ENCODE peak calls at places on chromosomes 11 and 22, in four cellular contexts. B is cardiac muscle cell; R is effector memory CD4-positive, alpha-beta T cell; Z is HCT116. C is an unnamed sample.

GRCh38 chr11:32870676-32871075 is 21.9 kb upstream of the QSER1 start:
- DNase-seq in B (peak; percentile 14), R (no peak), Z (no peak), C (no peak)

GRCh38 chr11:62054484-62055121 is 69.2 kb upstream of the INCENP start:
- DNase-seq in B (peak; percentile 26), R (no peak), Z (peak; percentile 87), C (no peak)

GRCh38 chr11:64288353-64288750 is 2.7 kb downstream of the GPR137 start:
- DNase-seq in B (no peak), R (no peak), Z (no peak), C (no peak)

GRCh38 chr11:92083123-92083522 is 141.5 kb upstream of the FAT3 start:
- DNase-seq in B (no peak), R (no peak), Z (no peak), C (no peak)

GRCh38 chr11:56842829-56843794 is 94.6 kb upstream of the OR9G4 start:
- DNase-seq in B (no peak), R (no peak), Z (no peak), C (no peak)

GRCh38 chr11:107592813-107593212 is 1.9 kb downstream of the ELMOD1 start:
- DNase-seq in B (peak; percentile 4), R (no peak), Z (no peak), C (no peak)

GRCh38 chr22:23396362-23397007 is 183.6 kb downstream of the IGLL1 start:
- DNase-seq in B (no peak), R (no peak), Z (no peak), C (no peak)

GRCh38 chr11:2899080-2899783 is 13.7 kb upstream of the CDKN1C start:
- DNase-seq in B (no peak), R (no peak), Z (no peak), C (peak; percentile 54)

GRCh38 chr11:32437406-32438345 is 2.3 kb upstream of the WT1 start:
- DNase-seq in B (no peak), R (no peak), Z (no peak), C (no peak)

GRCh38 chr11:19080579-19080993 is 20.1 kb upstream of the MRGPRX2 start:
- DNase-seq in B (peak; percentile 82), R (no peak), Z (no peak), C (no peak)

GRCh38 chr11:8219257-8220021 is 44.2 kb downstream of the LMO1 start:
- DNase-seq in B (peak; percentile 69), R (no peak), Z (peak; percentile 50), C (peak; percentile 46)

GRCh38 chr22:40203568-40203967 is 25.8 kb downstream of the TNRC6B start:
- DNase-seq in B (no peak), R (no peak), Z (no peak), C (no peak)

GRCh38 chr11:2315395-2316168 is 13.8 kb downstream of the TSPAN32 start:
- DNase-seq in B (no peak), R (no peak), Z (no peak), C (peak; percentile 36)

GRCh38 chr11:119209186-119209585 is 3.0 kb downstream of the CBL start:
- DNase-seq in B (no peak), R (no peak), Z (no peak), C (no peak)

GRCh38 chr22:48876951-48877350 is 950.7 kb downstream of the BRD1 start:
- DNase-seq in B (no peak), R (no peak), Z (no peak), C (no peak)

GRCh38 chr11:954392-955144 is 28.9 kb downstream of the AP2A2 start:
- DNase-seq in B (no peak), R (no peak), Z (no peak), C (no peak)

GRCh38 chr11:69035959-69036340 is 12.8 kb upstream of the TPCN2 start:
- DNase-seq in B (peak; percentile 47), R (no peak), Z (no peak), C (no peak)

GRCh38 chr22:46935506-46936377 is 173.3 kb downstream of the TBC1D22A start:
- DNase-seq in B (no peak), R (no peak), Z (no peak), C (no peak)

DNA sequence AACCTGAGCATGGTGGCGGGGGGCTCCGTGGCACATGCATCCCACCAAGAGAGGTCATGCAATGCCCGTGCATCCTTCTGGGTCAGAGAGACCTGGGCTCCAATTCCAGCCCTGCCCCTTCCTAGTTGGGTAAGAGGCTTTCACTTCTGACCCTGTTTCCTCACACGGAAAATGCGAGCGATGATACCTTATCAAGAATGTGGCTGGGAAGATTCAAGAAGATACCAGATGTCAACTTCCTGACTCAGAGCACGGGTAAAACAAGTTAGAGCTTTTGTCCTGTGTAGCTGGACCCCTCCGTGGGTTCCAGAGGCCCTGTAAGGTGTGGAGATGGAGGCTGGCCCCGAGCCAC is 8.7 kb upstream of the DGKZ start:
- DNase-seq in B (peak; percentile 47), R (no peak), Z (no peak), C (no peak)
- H3K4me3 ChIP-seq in B (no peak overlapping the region), R (no peak overlapping the region), Z (no peak overlapping the region), C (peak overlapping the region; percentile 45)

GRCh38 chr22:31631381-31631780 is 30.6 kb downstream of the PISD start:
- DNase-seq in B (no peak), R (no peak), Z (no peak), C (no peak)
- H3K4me3 ChIP-seq in B (peak overlapping the region; percentile 86), R (peak overlapping the region; percentile 71), Z (no peak overlapping the region), C (peak overlapping the region; percentile 79)

DNA sequence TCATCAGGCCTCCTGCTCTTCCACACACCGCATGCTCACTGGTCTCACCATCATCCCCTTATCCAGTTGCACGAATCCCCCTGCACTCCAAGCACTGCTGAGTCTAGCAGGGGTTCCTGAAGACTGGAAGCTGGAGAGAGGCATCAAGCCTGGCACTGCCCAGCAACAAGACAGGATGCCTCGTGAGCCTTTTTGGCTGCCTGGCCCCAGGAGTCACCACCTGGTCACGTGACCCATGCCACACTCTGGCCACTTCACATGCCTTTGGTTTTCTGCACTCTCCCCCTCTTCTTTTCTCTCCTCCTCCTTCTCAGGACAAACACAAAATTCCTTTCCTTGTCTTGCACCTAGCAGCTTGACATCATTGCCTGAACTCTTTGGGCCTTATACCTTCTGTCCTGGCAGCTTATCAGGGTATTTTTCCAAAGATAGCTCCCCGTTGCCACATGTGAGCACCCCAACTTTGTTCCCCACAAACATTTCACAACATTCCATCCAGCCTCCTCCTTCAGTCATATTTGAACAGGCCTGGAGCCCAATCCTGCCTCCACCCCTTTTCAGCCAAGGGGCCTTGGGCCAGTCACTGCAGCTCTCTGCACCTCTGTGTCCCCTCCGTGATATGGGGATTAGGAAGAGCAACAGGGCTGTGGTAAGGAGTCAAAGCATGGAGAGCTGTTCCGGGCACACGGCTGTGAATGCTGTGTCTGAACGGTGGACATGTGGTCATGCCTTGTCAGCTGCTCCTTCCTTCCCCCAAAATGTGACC is 2.8 kb upstream of the PACSIN2 start:
- DNase-seq in B (no peak), R (no peak), Z (no peak), C (no peak)
- H3K4me3 ChIP-seq in B (no peak overlapping the region), R (no peak overlapping the region), Z (no peak overlapping the region), C (no peak overlapping the region)

GRCh38 chr11:122101625-122102291 is 14.3 kb downstream of the BLID start:
- DNase-seq in B (peak; percentile 92), R (no peak), Z (no peak), C (peak; percentile 71)
- H3K4me3 ChIP-seq in B (peak overlapping the region; percentile 61), R (no peak overlapping the region), Z (no peak overlapping the region), C (peak overlapping the region; percentile 34)

GRCh38 chr11:65546217-65546958 is 11.8 kb downstream of the LTBP3 start:
- DNase-seq in B (no peak), R (peak; percentile 97), Z (peak; percentile 50), C (peak; percentile 82)
- H3K4me3 ChIP-seq in B (peak overlapping the region; percentile 26), R (peak overlapping the region; percentile 31), Z (peak overlapping the region; percentile 20), C (peak overlapping the region; percentile 7)

DNA sequence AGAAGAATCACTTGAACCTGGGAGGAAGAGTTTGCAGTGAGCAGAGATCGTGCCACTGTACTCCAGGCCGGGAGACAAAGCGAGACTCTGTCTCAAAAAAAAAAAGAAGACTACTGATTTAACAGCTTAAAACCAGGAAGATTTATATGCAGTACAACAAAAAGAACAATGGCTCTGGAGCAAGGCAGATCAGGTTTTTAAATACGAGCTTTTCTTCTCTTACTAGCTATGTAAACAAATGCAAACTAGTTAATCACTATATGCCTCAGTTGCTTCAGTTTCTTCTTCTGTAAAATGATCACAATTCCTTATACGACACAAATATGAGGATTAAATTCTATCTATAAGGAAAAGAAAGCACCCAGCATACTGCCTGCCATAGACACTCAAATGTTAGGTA is 6.9 kb downstream of the FAM168A start:
- DNase-seq in B (no peak), R (no peak), Z (no peak), C (no peak)
- H3K4me3 ChIP-seq in B (no peak overlapping the region), R (no peak overlapping the region), Z (no peak overlapping the region), C (no peak overlapping the region)